ENCODE peak calls at places on chromosomes 11 and 22, in five cellular contexts. R is K562, O is stomach, I is IMR-90, S is tibial artery. G is an unnamed sample.

GRCh38 chr22:23383491-23384450 is 196.3 kb downstream of the IGLL1 start:
- DNase-seq in R (no peak), O (peak; percentile 65), I (no peak), S (peak; percentile 33), G (no peak)

GRCh38 chr22:32619614-32620426 is 145.2 kb downstream of the FBXO7 start:
- DNase-seq in R (no peak), O (no peak), I (peak; percentile 89), S (peak; percentile 83), G (no peak)

GRCh38 chr22:37471721-37472417 is 14.3 kb downstream of the MFNG start:
- DNase-seq in R (no peak), O (no peak), I (no peak), S (no peak), G (no peak)

GRCh38 chr11:24588075-24588474 is 91.2 kb downstream of the LUZP2 start:
- DNase-seq in R (no peak), O (no peak), I (peak; percentile 79), S (no peak), G (no peak)

GRCh38 chr22:27019827-27020226 is 362.4 kb downstream of the MIAT start:
- DNase-seq in R (no peak), O (no peak), I (no peak), S (no peak), G (no peak)

GRCh38 chr11:2869561-2870427 is 15.8 kb downstream of the CDKN1C start:
- DNase-seq in R (no peak), O (no peak), I (no peak), S (no peak), G (no peak)

GRCh38 chr22:25940479-25940878 is 198.5 kb downstream of the MYO18B start:
- DNase-seq in R (no peak), O (no peak), I (no peak), S (no peak), G (no peak)

GRCh38 chr11:36510567-36511020 is 522 bp upstream of the TRAF6 start:
- DNase-seq in R (no peak), O (no peak), I (peak; percentile 32), S (no peak), G (no peak)

GRCh38 chr22:19855504-19856409 is 1.1 kb upstream of the GNB1L start:
- DNase-seq in R (peak; percentile 96), O (peak; percentile 56), I (peak; percentile 35), S (peak; percentile 54), G (peak; percentile 40)

GRCh38 chr22:47065756-47066615 is 303.5 kb downstream of the TBC1D22A start:
- DNase-seq in R (no peak), O (peak; percentile 28), I (peak; percentile 46), S (no peak), G (no peak)

GRCh38 chr22:36566720-36567119 is 37.8 kb upstream of the EIF3D start:
- DNase-seq in R (no peak), O (no peak), I (no peak), S (no peak), G (no peak)

GRCh38 chr22:37275134-37275533 is 7.2 kb upstream of the CYTH4 start:
- DNase-seq in R (no peak), O (no peak), I (no peak), S (no peak), G (no peak)

GRCh38 chr11:100872951-100873350 is 185.9 kb downstream of the ARHGAP42 start:
- DNase-seq in R (no peak), O (no peak), I (no peak), S (no peak), G (no peak)

GRCh38 chr11:36265793-36266628 is 23.2 kb downstream of the COMMD9 start:
- DNase-seq in R (peak; percentile 73), O (peak; percentile 60), I (peak; percentile 42), S (peak; percentile 27), G (peak; percentile 9)

GRCh38 chr22:40107756-40108437 is 69.8 kb upstream of the TNRC6B start:
- DNase-seq in R (no peak), O (peak; percentile 33), I (peak; percentile 12), S (no peak), G (no peak)

GRCh38 chr11:102457865-102458264 is 5.3 kb upstream of the TMEM123 start:
- DNase-seq in R (no peak), O (no peak), I (no peak), S (no peak), G (no peak)

GRCh38 chr11:28086569-28086968 is 21.4 kb downstream of the KIF18A start:
- DNase-seq in R (no peak), O (no peak), I (peak; percentile 92), S (no peak), G (no peak)

GRCh38 chr11:106988151-106988806 is 30.0 kb downstream of the GUCY1A2 start:
- DNase-seq in R (no peak), O (no peak), I (peak; percentile 1), S (peak; percentile 21), G (no peak)

GRCh38 chr22:38074181-38075104 is 9.5 kb downstream of the SLC16A8 start:
- DNase-seq in R (no peak), O (no peak), I (peak; percentile 41), S (no peak), G (no peak)

GRCh38 chr22:35313311-35314121 is 13.8 kb downstream of the TOM1 start:
- DNase-seq in R (no peak), O (peak; percentile 24), I (peak; percentile 96), S (peak; percentile 14), G (no peak)

GRCh38 chr11:134864233-134864967 is 452.4 kb upstream of the B3GAT1 start:
- DNase-seq in R (no peak), O (no peak), I (no peak), S (no peak), G (no peak)

GRCh38 chr11:607971-608659 is 7.6 kb downstream of the IRF7 start:
- DNase-seq in R (no peak), O (no peak), I (no peak), S (no peak), G (no peak)

GRCh38 chr22:32828150-32828549 is 26.6 kb downstream of the TIMP3 start:
- DNase-seq in R (no peak), O (no peak), I (no peak), S (no peak), G (no peak)

GRCh38 chr22:31044262-31044861 is 36.8 kb upstream of the SMTN start:
- DNase-seq in R (no peak), O (peak; percentile 38), I (peak; percentile 74), S (peak; percentile 74), G (no peak)

GRCh38 chr22:31036671-31037550 is 44.2 kb upstream of the SMTN start:
- DNase-seq in R (no peak), O (no peak), I (peak; percentile 53), S (peak; percentile 42), G (no peak)

GRCh38 chr22:31039393-31039792 is 41.7 kb upstream of the SMTN start:
- DNase-seq in R (no peak), O (no peak), I (peak; percentile 80), S (no peak), G (no peak)

GRCh38 chr22:31038686-31039085 is 42.4 kb upstream of the SMTN start:
- DNase-seq in R (no peak), O (no peak), I (no peak), S (no peak), G (no peak)

DNA sequence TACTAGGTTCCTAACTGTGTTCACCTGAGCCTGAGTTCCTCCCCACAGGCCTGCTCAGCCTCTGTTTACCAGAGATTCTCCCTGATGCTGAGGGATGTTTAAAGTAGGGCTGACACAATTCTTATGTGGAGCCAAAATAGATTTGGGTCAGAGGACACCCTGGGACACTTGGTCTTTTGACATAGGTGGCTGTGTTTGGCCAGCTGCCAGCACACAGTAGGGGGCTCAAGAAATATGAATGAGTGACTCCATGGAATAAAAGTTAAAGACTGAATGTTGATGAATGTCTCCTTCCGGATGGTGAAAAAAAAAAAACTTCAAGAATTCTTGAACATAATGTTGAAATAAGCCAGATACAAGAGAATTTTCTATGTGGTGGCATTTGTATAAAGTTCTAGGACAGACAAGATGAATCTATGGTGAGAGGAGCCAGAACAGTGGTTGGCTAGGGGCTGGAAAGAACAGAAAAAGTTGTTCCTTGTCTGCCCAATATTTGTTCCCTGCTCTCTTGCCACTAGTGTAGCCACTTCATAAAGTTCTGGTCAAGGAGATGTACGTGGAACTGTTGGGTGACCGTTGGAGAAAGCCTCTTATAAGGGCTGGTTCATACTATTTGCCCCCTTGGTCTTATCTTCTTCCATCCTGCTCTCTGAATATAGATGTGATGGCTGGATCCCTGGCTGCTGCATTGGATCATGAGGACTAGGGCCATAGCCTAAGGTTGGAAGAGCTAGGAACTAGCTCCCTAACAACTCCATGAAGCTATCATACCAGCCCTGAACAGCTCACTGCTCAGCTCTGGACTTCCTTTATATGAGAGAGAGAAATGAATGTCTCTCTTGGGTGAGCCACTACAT is 40.3 kb upstream of the SMTN start:
- DNase-seq in R (no peak), O (no peak), I (no peak), S (no peak), G (no peak)
- H3K4me1 ChIP-seq in R (no peaks in the 10 kb centered on the region), O (peaks cover 1% of the 10 kb centered on the region), I (peaks cover 21% of the 10 kb centered on the region), S (no peaks in the 10 kb centered on the region), G (no peaks in the 10 kb centered on the region)

GRCh38 chr22:49300951-49301397 is 526.7 kb downstream of the BRD1 start:
- DNase-seq in R (no peak), O (peak; percentile 14), I (no peak), S (peak; percentile 9), G (no peak)
- H3K9me3 ChIP-seq in R (no peaks in the 10 kb centered on the region), O (no peaks in the 10 kb centered on the region), I (peaks cover 76% of the 10 kb centered on the region), S (no peaks in the 10 kb centered on the region), G (no peaks in the 10 kb centered on the region)

GRCh38 chr11:1643146-1643690 is 13.6 kb downstream of the KRTAP5-5 start:
- DNase-seq in R (no peak), O (no peak), I (no peak), S (no peak), G (no peak)
- H3K27me3 ChIP-seq in R (peaks cover 13% of the 10 kb centered on the region), O (peaks cover 23% of the 10 kb centered on the region), I (peaks cover 46% of the 10 kb centered on the region), S (no peaks in the 10 kb centered on the region), G (peaks cover 6% of the 10 kb centered on the region)

GRCh38 chr22:42299586-42300285 is 29.3 kb upstream of the TCF20 start:
- DNase-seq in R (peak; percentile 56), O (peak; percentile 34), I (no peak), S (peak; percentile 31), G (peak; percentile 59)
- H3K4me1 ChIP-seq in R (peaks cover 18% of the 10 kb centered on the region), O (peaks cover 20% of the 10 kb centered on the region), I (peaks cover 2% of the 10 kb centered on the region), S (no peaks in the 10 kb centered on the region), G (peaks cover 70% of the 10 kb centered on the region)

GRCh38 chr22:49307071-49307830 is 520.4 kb downstream of the BRD1 start:
- DNase-seq in R (no peak), O (peak; percentile 8), I (no peak), S (peak; percentile 13), G (no peak)
- H3K9me3 ChIP-seq in R (no peaks in the 10 kb centered on the region), O (no peaks in the 10 kb centered on the region), I (peaks cover 50% of the 10 kb centered on the region), S (no peaks in the 10 kb centered on the region), G (no peaks in the 10 kb centered on the region)

DNA sequence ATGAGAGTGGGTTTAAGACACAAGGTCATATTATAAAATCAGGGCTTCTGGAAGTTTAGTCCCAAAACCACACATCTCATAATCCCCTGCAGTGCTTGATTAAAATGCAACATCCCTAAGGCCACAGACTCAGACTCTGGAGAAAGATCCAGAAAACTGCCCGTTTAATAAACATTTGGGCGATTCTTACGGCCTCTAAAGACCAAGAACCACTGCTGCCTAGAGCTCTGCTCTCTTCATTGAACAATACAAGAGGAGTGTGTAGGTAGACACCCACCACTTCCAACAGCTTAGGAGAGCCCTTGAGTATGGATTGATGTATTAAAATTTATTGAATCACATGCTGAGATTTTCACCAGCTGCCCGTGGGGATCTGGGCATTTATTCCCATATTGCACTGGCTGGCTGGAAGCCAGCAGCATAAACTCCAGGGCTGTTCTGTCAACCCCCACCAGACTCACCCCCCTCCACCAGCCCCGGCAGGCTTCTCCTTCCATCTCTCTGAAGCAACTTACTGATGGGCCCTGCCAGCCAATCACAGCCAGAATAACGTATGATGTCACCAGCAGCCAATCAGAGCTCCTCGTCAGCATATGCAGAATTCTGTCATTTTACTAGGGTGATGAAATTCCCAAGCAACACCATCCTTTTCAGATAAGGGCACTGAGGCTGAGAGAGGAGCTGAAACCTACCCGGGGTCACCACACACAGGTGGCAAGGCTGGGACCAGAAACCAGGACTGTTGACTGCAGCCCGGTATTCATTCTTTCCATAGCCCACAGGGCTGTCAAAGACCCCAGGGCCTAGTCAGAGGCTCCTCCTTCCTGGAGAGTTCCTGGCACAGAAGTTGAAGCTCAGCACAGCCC is 749 bp upstream of the BEST1 start:
- DNase-seq in R (peak; percentile 95), O (no peak), I (peak; percentile 98), S (peak; percentile 89), G (no peak)
- H3K27me3 ChIP-seq in R (no peaks in the 10 kb centered on the region), O (no peaks in the 10 kb centered on the region), I (no peaks in the 10 kb centered on the region), S (no peaks in the 10 kb centered on the region), G (no peaks in the 10 kb centered on the region)

G was measured in effector memory CD4-positive, alpha-beta T cell.